ENCODE peak calls at places on chromosomes 3 and 15, in four cellular contexts. One of them, this sample, is unnamed.

GRCh38 chr3:177802151-177802900 is 605.0 kb upstream of the TBL1XR1 start:
- DNase-seq in neural progenitor cell: no peak
- DNase-seq in A549: no peak
- DNase-seq in ovary: no peak
- DNase-seq in this sample: no peak

GRCh38 chr3:195542261-195542660 is 864 bp downstream of the PPP1R2 start:
- DNase-seq in A549: no peak
- DNase-seq in ovary: no peak
- DNase-seq in neural progenitor cell: no peak
- DNase-seq in this sample: no peak

GRCh38 chr3:15645246-15645645 is 43.7 kb downstream of the BTD start:
- DNase-seq in ovary: no peak
- DNase-seq in A549: no peak
- DNase-seq in neural progenitor cell: no peak
- DNase-seq in this sample: no peak

GRCh38 chr3:30184102-30184810 is 422.1 kb upstream of the TGFBR2 start:
- DNase-seq in ovary: no peak
- DNase-seq in A549: no peak
- DNase-seq in neural progenitor cell: no peak
- DNase-seq in this sample: no peak

GRCh38 chr3:124620600-124621063 is 109.6 kb upstream of the UMPS start:
- DNase-seq in A549: peak; percentile 63
- DNase-seq in neural progenitor cell: no peak
- DNase-seq in ovary: peak; percentile 35
- DNase-seq in this sample: no peak

GRCh38 chr3:185200639-185201038 is 47.8 kb upstream of the C3orf70 start:
- DNase-seq in A549: no peak
- DNase-seq in ovary: no peak
- DNase-seq in neural progenitor cell: no peak
- DNase-seq in this sample: no peak

GRCh38 chr3:59006791-59007517 is 42.9 kb downstream of the CFAP20DC start:
- DNase-seq in A549: no peak
- DNase-seq in neural progenitor cell: no peak
- DNase-seq in ovary: peak; percentile 12
- DNase-seq in this sample: peak; percentile 56

GRCh38 chr3:50550079-50550736 is 17.3 kb downstream of the C3orf18 start:
- DNase-seq in ovary: peak; percentile 30
- DNase-seq in A549: peak; percentile 32
- DNase-seq in neural progenitor cell: peak; percentile 81
- DNase-seq in this sample: peak; percentile 49

GRCh38 chr3:175260145-175260794 is 401.1 kb downstream of the NAALADL2 start:
- DNase-seq in ovary: no peak
- DNase-seq in A549: no peak
- DNase-seq in neural progenitor cell: no peak
- DNase-seq in this sample: no peak

DNA sequence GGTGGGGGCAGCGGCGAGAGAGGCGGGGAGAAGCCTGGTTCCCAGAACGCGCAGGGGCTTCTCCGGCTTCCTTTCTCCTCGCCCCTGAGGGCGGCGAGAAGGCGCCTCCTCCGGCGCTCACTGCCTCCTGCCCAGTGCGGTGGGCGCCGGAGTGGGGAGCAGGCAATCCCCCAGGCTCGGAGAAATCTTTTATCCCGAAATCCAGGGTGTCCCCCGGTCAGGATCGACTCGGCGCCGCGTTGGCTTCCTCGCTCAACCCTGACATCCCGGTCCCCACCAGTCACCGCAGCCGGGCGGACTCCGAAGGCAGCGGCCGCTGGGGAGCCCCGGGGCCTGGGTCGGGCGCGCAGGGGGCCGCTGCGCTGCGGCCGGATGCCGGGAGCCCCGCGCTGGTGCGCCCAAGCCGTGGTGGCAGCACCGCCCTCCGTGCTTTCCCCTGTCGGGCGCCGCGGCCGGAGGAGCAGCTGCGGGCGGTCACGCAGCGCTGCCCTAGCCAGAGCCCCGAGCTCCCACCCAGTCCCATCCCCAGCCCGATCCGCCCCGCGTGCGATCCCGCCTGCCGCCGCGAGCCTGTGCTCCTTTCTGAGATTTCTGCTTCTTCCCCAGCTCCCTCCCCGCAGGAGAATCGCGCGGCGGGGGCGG is 827 bp upstream of the CACNA2D3 start:
- DNase-seq in A549: no peak
- DNase-seq in ovary: peak; percentile 20
- DNase-seq in neural progenitor cell: peak; percentile 64
- DNase-seq in this sample: no peak
- H3K27ac ChIP-seq in A549: peak overlapping the region; percentile 28
- H3K27ac ChIP-seq in ovary: peak overlapping the region; percentile 66
- H3K27ac ChIP-seq in neural progenitor cell: no peak overlapping the region
- H3K27ac ChIP-seq in this sample: peak overlapping the region; percentile 39

GRCh38 chr15:60346077-60346476 is 51.7 kb downstream of the ANXA2 start:
- DNase-seq in A549: no peak
- DNase-seq in neural progenitor cell: no peak
- DNase-seq in ovary: no peak
- DNase-seq in this sample: no peak
- H3K27ac ChIP-seq in A549: no peak overlapping the region
- H3K27ac ChIP-seq in neural progenitor cell: no peak overlapping the region
- H3K27ac ChIP-seq in ovary: no peak overlapping the region
- H3K27ac ChIP-seq in this sample: no peak overlapping the region

GRCh38 chr15:62475595-62475994 is 310.5 kb upstream of the C2CD4B start:
- DNase-seq in A549: no peak
- DNase-seq in ovary: no peak
- DNase-seq in neural progenitor cell: no peak
- DNase-seq in this sample: no peak
- H3K27ac ChIP-seq in A549: no peak overlapping the region
- H3K27ac ChIP-seq in ovary: no peak overlapping the region
- H3K27ac ChIP-seq in neural progenitor cell: no peak overlapping the region
- H3K27ac ChIP-seq in this sample: no peak overlapping the region

GRCh38 chr3:24244491-24244890 is 250.2 kb downstream of the THRB start:
- DNase-seq in A549: no peak
- DNase-seq in ovary: no peak
- DNase-seq in neural progenitor cell: no peak
- DNase-seq in this sample: no peak

GRCh38 chr3:24240306-24240705 is 254.3 kb downstream of the THRB start:
- DNase-seq in A549: no peak
- DNase-seq in neural progenitor cell: no peak
- DNase-seq in ovary: no peak
- DNase-seq in this sample: no peak

GRCh38 chr3:24245056-24245455 is 249.6 kb downstream of the THRB start:
- DNase-seq in neural progenitor cell: no peak
- DNase-seq in A549: no peak
- DNase-seq in ovary: no peak
- DNase-seq in this sample: no peak

GRCh38 chr3:24237971-24238767 is 256.5 kb downstream of the THRB start:
- DNase-seq in ovary: peak; percentile 36
- DNase-seq in neural progenitor cell: peak; percentile 80
- DNase-seq in A549: peak; percentile 78
- DNase-seq in this sample: no peak

GRCh38 chr3:24242012-24242698 is 252.5 kb downstream of the THRB start:
- DNase-seq in neural progenitor cell: no peak
- DNase-seq in ovary: no peak
- DNase-seq in A549: peak; percentile 44
- DNase-seq in this sample: no peak
- H3K27ac ChIP-seq in neural progenitor cell: no peak overlapping the region
- H3K27ac ChIP-seq in ovary: no peak overlapping the region
- H3K27ac ChIP-seq in A549: peak overlapping the region; percentile 68
- H3K27ac ChIP-seq in this sample: peak overlapping the region; percentile 52

This sample was measured in heart left ventricle.